ENCODE peak calls at places on chromosome 2, in five cellular contexts. R, H, S, O and I are unnamed samples.

GRCh38 chr2:10284108-10284870 is 18.4 kb upstream of the HPCAL1 start:
- DNase-seq in R (no peak), H (no peak), S (no peak), O (no peak), I (no peak)

GRCh38 chr2:202278944-202279343 is 13.4 kb downstream of the NOP58 start:
- DNase-seq in R (peak; percentile 9), H (no peak), S (no peak), O (peak; percentile 48), I (no peak)

GRCh38 chr2:109139002-109139401 is 10.0 kb downstream of the SH3RF3 start:
- DNase-seq in R (no peak), H (no peak), S (no peak), O (no peak), I (no peak)

GRCh38 chr2:180015951-180016709 is 9.0 kb upstream of the CWC22 start:
- DNase-seq in R (no peak), H (no peak), S (no peak), O (no peak), I (no peak)

GRCh38 chr2:201158111-201158929 is 24.6 kb upstream of the CASP10 start:
- DNase-seq in R (peak; percentile 12), H (no peak), S (peak; percentile 81), O (peak; percentile 72), I (peak; percentile 78)

GRCh38 chr2:240451108-240451611 is 15.7 kb downstream of the GPC1 start:
- DNase-seq in R (no peak), H (no peak), S (no peak), O (no peak), I (no peak)

GRCh38 chr2:189592353-189592984 is 11.9 kb upstream of the SLC40A1 start:
- DNase-seq in R (no peak), H (no peak), S (no peak), O (no peak), I (no peak)

GRCh38 chr2:161576421-161576820 is 47.8 kb upstream of the SLC4A10 start:
- DNase-seq in R (no peak), H (no peak), S (no peak), O (peak; percentile 34), I (no peak)